ENCODE peak calls at places on chromosome 22, in ten cellular contexts. V is nucleus accumbens, G is GM19239, I is right atrium auricular region, Z is AG09309, Q is Caco-2, K is suprapubic skin, N is anterior cingulate cortex, O is KG1, A is pancreas. R is an unnamed sample.

GRCh38 chr22:41762980-41763779 is 37.3 kb upstream of the CCDC134 start:
- DNase-seq in K (no peak), A (no peak), I (no peak), G (no peak), Z (no peak), O (no peak), Q (peak; percentile 53), V (no peak), N (no peak), R (no peak)

GRCh38 chr22:29520851-29521250 is 32.7 kb downstream of the THOC5 start:
- DNase-seq in K (no peak), V (no peak), Z (peak; percentile 55), O (no peak), G (no peak), I (no peak), Q (no peak), N (no peak), A (no peak), R (no peak)

GRCh38 chr22:37905534-37906363 is at the start of gene MICALL1:
- DNase-seq in G (peak; percentile 97), K (no peak), Z (no peak), O (no peak), N (peak; percentile 48), V (no peak), A (peak; percentile 79), I (peak; percentile 59), Q (peak; percentile 89), R (no peak)

GRCh38 chr22:20818471-20818870 is 40.1 kb downstream of the PI4KA start:
- DNase-seq in V (no peak), A (no peak), O (no peak), N (no peak), G (no peak), Z (no peak), I (no peak), Q (no peak), K (no peak), R (no peak)

GRCh38 chr22:21074092-21074715 is 28.5 kb downstream of the LRRC74B start:
- DNase-seq in Q (no peak), N (no peak), I (no peak), G (no peak), O (no peak), A (no peak), Z (peak; percentile 17), V (no peak), K (no peak), R (no peak)

GRCh38 chr22:44129614-44129976 is 51.1 kb upstream of the PARVG start:
- DNase-seq in K (peak; percentile 18), N (no peak), Z (no peak), G (no peak), I (no peak), Q (no peak), O (no peak), A (no peak), V (no peak), R (no peak)

GRCh38 chr22:46350111-46350510 is 14.6 kb downstream of the TRMU start:
- DNase-seq in K (no peak), O (no peak), V (no peak), A (no peak), G (no peak), N (no peak), Q (no peak), I (no peak), Z (no peak), R (no peak)

GRCh38 chr22:39724390-39724789 is 153.8 kb downstream of the CACNA1I start:
- DNase-seq in A (no peak), N (no peak), Z (no peak), V (no peak), K (no peak), G (no peak), I (no peak), O (no peak), Q (no peak), R (peak; percentile 19)

GRCh38 chr22:45072322-45072903 is 62.6 kb upstream of the PHF21B start:
- DNase-seq in K (no peak), V (no peak), A (no peak), N (no peak), I (no peak), G (no peak), Q (peak; percentile 50), Z (no peak), O (no peak), R (no peak)

GRCh38 chr22:47303161-47303890 is 540.9 kb downstream of the TBC1D22A start:
- DNase-seq in O (no peak), N (no peak), V (no peak), A (no peak), Q (no peak), K (peak; percentile 20), I (peak; percentile 50), G (no peak), Z (no peak), R (peak; percentile 77)

GRCh38 chr22:19291218-19291579 is 320 bp downstream of the CLTCL1 start:
- DNase-seq in Z (no peak), G (no peak), V (no peak), I (no peak), O (no peak), K (peak; percentile 72), A (peak; percentile 46), N (no peak), Q (peak; percentile 49), R (no peak)

GRCh38 chr22:41873391-41873790 is 40.5 kb downstream of the SREBF2 start:
- DNase-seq in A (no peak), I (no peak), Z (no peak), G (no peak), V (no peak), O (no peak), N (no peak), K (no peak), Q (no peak), R (no peak)

GRCh38 chr22:33512961-33513360 is 407.3 kb downstream of the LARGE1 start:
- DNase-seq in O (no peak), K (no peak), I (no peak), Z (no peak), N (no peak), V (no peak), A (no peak), G (no peak), Q (no peak), R (no peak)

GRCh38 chr22:29331213-29331612 is 15.7 kb upstream of the RASL10A start:
- DNase-seq in A (no peak), I (no peak), V (no peak), Z (no peak), G (no peak), N (no peak), O (no peak), Q (no peak), K (no peak), R (no peak)

GRCh38 chr22:44600386-44600785 is 101.6 kb upstream of the PRR5 start:
- DNase-seq in I (no peak), N (no peak), Z (no peak), K (no peak), O (no peak), V (no peak), G (no peak), A (no peak), Q (no peak), R (no peak)

GRCh38 chr22:32564170-32565001 is 89.8 kb downstream of the FBXO7 start:
- DNase-seq in G (no peak), N (no peak), Q (no peak), I (no peak), O (no peak), A (no peak), K (no peak), Z (no peak), V (no peak), R (no peak)

GRCh38 chr22:35430897-35431322 is 31.0 kb downstream of the MCM5 start:
- DNase-seq in G (peak; percentile 55), Z (peak; percentile 68), I (peak; percentile 80), N (peak; percentile 74), V (peak; percentile 43), O (peak; percentile 13), K (peak; percentile 90), Q (peak; percentile 91), A (peak; percentile 88), R (no peak)

GRCh38 chr22:50576070-50576469 is 2.2 kb downstream of the CPT1B start:
- DNase-seq in I (no peak), V (no peak), Q (peak; percentile 67), N (no peak), G (no peak), O (no peak), K (peak; percentile 48), Z (peak; percentile 10), A (no peak), R (no peak)

GRCh38 chr22:50687829-50688228 is 15.2 kb downstream of the SHANK3 start:
- DNase-seq in N (no peak), V (no peak), O (no peak), K (no peak), I (no peak), G (no peak), Z (no peak), Q (no peak), A (no peak), R (peak; percentile 85)

GRCh38 chr22:17131686-17132085 is 10.5 kb upstream of the TMEM121B start:
- DNase-seq in Q (no peak), A (no peak), K (peak; percentile 9), I (no peak), O (no peak), Z (no peak), N (no peak), G (no peak), V (no peak), R (no peak)

GRCh38 chr22:38733329-38734202 is 22.2 kb downstream of the SUN2 start:
- DNase-seq in N (peak; percentile 66), G (no peak), Q (peak; percentile 69), Z (no peak), V (no peak), I (peak; percentile 72), K (no peak), O (no peak), A (peak; percentile 75), R (no peak)

GRCh38 chr22:23742505-23743264 is 8.2 kb downstream of the ZNF70 start:
- DNase-seq in K (no peak), A (no peak), V (no peak), Q (no peak), Z (no peak), G (no peak), O (no peak), I (peak; percentile 62), N (no peak), R (no peak)

GRCh38 chr22:48760481-48761238 is 1067.0 kb downstream of the BRD1 start:
- DNase-seq in Q (no peak), V (no peak), O (no peak), A (peak; percentile 1), Z (no peak), G (no peak), I (peak; percentile 47), N (no peak), K (peak; percentile 37), R (peak; percentile 62)

GRCh38 chr22:41589260-41589600 is 410 bp downstream of the PMM1 start:
- DNase-seq in I (no peak), G (no peak), V (no peak), O (no peak), K (no peak), Q (no peak), Z (no peak), N (no peak), A (no peak), R (no peak)

GRCh38 chr22:23223566-23224317 is 43.4 kb downstream of the BCR start:
- DNase-seq in Z (no peak), A (no peak), K (no peak), O (no peak), Q (no peak), V (no peak), I (no peak), G (no peak), N (no peak), R (no peak)

GRCh38 chr22:42747701-42748513 is 27.2 kb upstream of the A4GALT start:
- DNase-seq in O (no peak), V (no peak), A (no peak), G (no peak), N (no peak), Z (peak; percentile 46), Q (no peak), I (no peak), K (no peak), R (no peak)

GRCh38 chr22:24106385-24107381 is 74.6 kb upstream of the SUSD2 start:
- DNase-seq in O (no peak), V (no peak), Q (no peak), K (no peak), Z (no peak), N (no peak), A (no peak), G (peak; percentile 31), I (no peak), R (no peak)

GRCh38 chr22:44442856-44443595 is 55.0 kb downstream of the RTL6 start:
- DNase-seq in O (no peak), Q (no peak), A (no peak), V (no peak), I (no peak), N (no peak), Z (no peak), K (peak; percentile 44), G (no peak), R (no peak)

R was measured in vagina.